ENCODE peak calls at places on chromosomes 3 and 15, in four cellular contexts. F is adrenal gland, T is HT1080, G is T-helper 17 cell. W is an unnamed sample.

GRCh38 chr3:48352546-48352945 is 19.1 kb upstream of the SPINK8 start:
- DNase-seq in F (no peak), T (no peak), G (no peak), W (no peak)

GRCh38 chr15:26160343-26160742 is 297.2 kb upstream of the ATP10A start:
- DNase-seq in F (no peak), T (no peak), G (no peak), W (no peak)

GRCh38 chr3:88105325-88105724 is 44.4 kb upstream of the C3orf38 start:
- DNase-seq in F (no peak), T (no peak), G (no peak), W (no peak)

GRCh38 chr15:23687143-23687470 is at the start of gene NDN:
- DNase-seq in F (peak), T (no peak), G (no peak), W (peak)

GRCh38 chr3:126743350-126743749 is 39.3 kb downstream of the CHCHD6 start:
- DNase-seq in F (no peak), T (no peak), G (no peak), W (no peak)

GRCh38 chr3:43537206-43537605 is 84.6 kb downstream of the ANO10 start:
- DNase-seq in F (no peak), T (no peak), G (no peak), W (no peak)

GRCh38 chr15:52208306-52208946 is 17.2 kb upstream of the GNB5 start:
- DNase-seq in F (peak), T (peak), G (peak), W (no peak)

GRCh38 chr3:9349321-9350117 is 13.3 kb upstream of the THUMPD3 start:
- DNase-seq in F (peak), T (peak), G (no peak), W (no peak)

GRCh38 chr3:194255252-194256039 is 95.7 kb downstream of the CPN2 start:
- DNase-seq in F (peak), T (peak), G (no peak), W (peak)

GRCh38 chr15:78102741-78103140 is 10.4 kb downstream of the SH2D7 start:
- DNase-seq in F (no peak), T (no peak), G (no peak), W (peak)

GRCh38 chr3:50600141-50600753 is 11.3 kb downstream of the CISH start:
- DNase-seq in F (peak), T (no peak), G (no peak), W (no peak)

GRCh38 chr3:172174396-172175253 is 135.2 kb downstream of the FNDC3B start:
- DNase-seq in F (no peak), T (no peak), G (no peak), W (no peak)

GRCh38 chr15:28147827-28148226 is 48.7 kb upstream of the OCA2 start:
- DNase-seq in F (no peak), T (peak), G (no peak), W (no peak)

GRCh38 chr15:48021336-48022086 is 99.3 kb upstream of the SLC24A5 start:
- DNase-seq in F (no peak), T (peak), G (no peak), W (no peak)

GRCh38 chr15:70701891-70702568 is 61.3 kb downstream of the UACA start:
- DNase-seq in F (peak), T (peak), G (no peak), W (no peak)

GRCh38 chr15:96320703-96321421 is 9.6 kb upstream of the NR2F2 start:
- DNase-seq in F (no peak), T (no peak), G (no peak), W (no peak)

GRCh38 chr3:117355566-117355965 is 646.0 kb downstream of the TUSC7 start:
- DNase-seq in F (peak), T (peak), G (no peak), W (no peak)

GRCh38 chr3:154144825-154145465 is 23.8 kb downstream of the ARHGEF26 start:
- DNase-seq in F (no peak), T (peak), G (no peak), W (no peak)

GRCh38 chr3:161371441-161372320 is at the start of gene SPTSSB:
- DNase-seq in F (peak), T (peak), G (no peak), W (peak)

GRCh38 chr3:194250104-194251002 is 100.8 kb downstream of the CPN2 start:
- DNase-seq in F (peak), T (no peak), G (no peak), W (no peak)